ENCODE peak calls at places on chromosome 9, in ten cellular contexts. R, U, X, C, Y, Q, Z, V, F and M are unnamed samples.

GRCh38 chr9:95481000-95481399 is 35.8 kb downstream of the PTCH1 start:
- DNase-seq in R (no peak), U (no peak), X (no peak), C (no peak), Y (no peak), Q (no peak), Z (no peak), V (no peak), F (no peak), M (no peak)

GRCh38 chr9:114720296-114720695 is 38.3 kb upstream of the TEX48 start:
- DNase-seq in R (no peak), U (peak), X (peak), C (no peak), Y (peak), Q (no peak), Z (no peak), V (no peak), F (no peak), M (peak)

GRCh38 chr9:113599647-113600476 is 136.3 kb downstream of the RGS3 start:
- DNase-seq in R (peak), U (no peak), X (peak), C (no peak), Y (no peak), Q (peak), Z (no peak), V (peak), F (no peak), M (peak)

GRCh38 chr9:94593459-94594345 is at the start of gene FBP2:
- DNase-seq in R (no peak), U (no peak), X (no peak), C (no peak), Y (no peak), Q (no peak), Z (no peak), V (peak), F (no peak), M (no peak)

GRCh38 chr9:116450378-116451139 is 236.5 kb upstream of the TRIM32 start:
- DNase-seq in R (peak), U (peak), X (peak), C (no peak), Y (no peak), Q (no peak), Z (no peak), V (peak), F (no peak), M (peak)

GRCh38 chr9:32394381-32395049 is 10.1 kb downstream of the ACO1 start:
- DNase-seq in R (no peak), U (no peak), X (peak), C (no peak), Y (peak), Q (no peak), Z (no peak), V (no peak), F (no peak), M (peak)

GRCh38 chr9:110942522-110942921 is 95.7 kb downstream of the LPAR1 start:
- DNase-seq in R (peak), U (peak), X (peak), C (no peak), Y (no peak), Q (no peak), Z (no peak), V (peak), F (no peak), M (no peak)

GRCh38 chr9:101398335-101398929 is at the start of the genes MRPL50 and ZNF189:
- DNase-seq in R (peak), U (peak), X (peak), C (peak), Y (peak), Q (peak), Z (peak), V (peak), F (peak), M (peak)

GRCh38 chr9:36461341-36461740 is 61.3 kb upstream of the RNF38 start:
- DNase-seq in R (no peak), U (peak), X (peak), C (no peak), Y (no peak), Q (no peak), Z (no peak), V (peak), F (no peak), M (no peak)

GRCh38 chr9:99368341-99369326 is 146.6 kb downstream of the SEC61B start:
- DNase-seq in R (peak), U (peak), X (peak), C (no peak), Y (peak), Q (no peak), Z (no peak), V (peak), F (no peak), M (peak)

GRCh38 chr9:92984976-92985375 is 37.7 kb downstream of the FGD3 start:
- DNase-seq in R (no peak), U (no peak), X (no peak), C (no peak), Y (no peak), Q (no peak), Z (no peak), V (no peak), F (no peak), M (no peak)

GRCh38 chr9:4333231-4333740 is 33.4 kb upstream of the GLIS3 start:
- DNase-seq in R (no peak), U (peak), X (no peak), C (no peak), Y (no peak), Q (no peak), Z (no peak), V (peak), F (no peak), M (peak)

GRCh38 chr9:132012704-132013345 is 66.8 kb downstream of the MED27 start:
- DNase-seq in R (no peak), U (no peak), X (no peak), C (no peak), Y (no peak), Q (no peak), Z (no peak), V (no peak), F (no peak), M (no peak)

GRCh38 chr9:89603629-89604462 is 966 bp upstream of the GADD45G start:
- DNase-seq in R (no peak), U (peak), X (peak), C (peak), Y (peak), Q (peak), Z (peak), V (peak), F (peak), M (no peak)

GRCh38 chr9:130680836-130681768 is 12.5 kb upstream of the EXOSC2 start:
- DNase-seq in R (peak), U (peak), X (peak), C (no peak), Y (peak), Q (peak), Z (peak), V (peak), F (no peak), M (peak)

GRCh38 chr9:35905912-35906679 is at the start of gene HRCT1:
- DNase-seq in R (peak), U (peak), X (peak), C (peak), Y (peak), Q (peak), Z (peak), V (peak), F (peak), M (peak)

GRCh38 chr9:136728080-136728547 is 14.6 kb downstream of the LCN10 start:
- DNase-seq in R (peak), U (peak), X (peak), C (peak), Y (peak), Q (peak), Z (peak), V (peak), F (peak), M (peak)

GRCh38 chr9:112757300-112757883 is 6.8 kb downstream of the SNX30 start:
- DNase-seq in R (no peak), U (peak), X (peak), C (no peak), Y (no peak), Q (no peak), Z (no peak), V (peak), F (no peak), M (no peak)

GRCh38 chr9:137761793-137762192 is 115.8 kb upstream of the CACNA1B start:
- DNase-seq in R (no peak), U (no peak), X (no peak), C (no peak), Y (no peak), Q (peak), Z (no peak), V (no peak), F (no peak), M (no peak)

GRCh38 chr9:6426117-6426516 is 13.1 kb downstream of the UHRF2 start:
- DNase-seq in R (no peak), U (peak), X (peak), C (no peak), Y (no peak), Q (no peak), Z (no peak), V (no peak), F (no peak), M (peak)

GRCh38 chr9:32873546-32873945 is 90.2 kb downstream of the TMEM215 start:
- DNase-seq in R (no peak), U (no peak), X (no peak), C (no peak), Y (no peak), Q (no peak), Z (no peak), V (no peak), F (no peak), M (peak)

GRCh38 chr9:77959803-77960202 is 71.8 kb downstream of the GNAQ start:
- DNase-seq in R (no peak), U (no peak), X (no peak), C (no peak), Y (no peak), Q (no peak), Z (no peak), V (no peak), F (no peak), M (no peak)

GRCh38 chr9:69171049-69171448 is 3.0 kb upstream of the TJP2 start:
- DNase-seq in R (no peak), U (peak), X (peak), C (no peak), Y (peak), Q (no peak), Z (no peak), V (peak), F (peak), M (peak)

GRCh38 chr9:130633336-130634190 is 30.8 kb upstream of the PRDM12 start:
- DNase-seq in R (no peak), U (no peak), X (no peak), C (no peak), Y (no peak), Q (peak), Z (peak), V (no peak), F (no peak), M (no peak)

GRCh38 chr9:35115680-35116538 is at the start of gene ATOSB:
- DNase-seq in R (peak), U (peak), X (peak), C (peak), Y (peak), Q (peak), Z (peak), V (peak), F (peak), M (peak)

GRCh38 chr9:114804504-114804903 is 1.3 kb downstream of the TNFSF15 start:
- DNase-seq in R (peak), U (peak), X (peak), C (no peak), Y (peak), Q (no peak), Z (peak), V (peak), F (peak), M (peak)

GRCh38 chr9:4362281-4362680 is 62.4 kb upstream of the GLIS3 start:
- DNase-seq in R (no peak), U (no peak), X (no peak), C (no peak), Y (no peak), Q (no peak), Z (no peak), V (no peak), F (no peak), M (peak)

GRCh38 chr9:95008151-95008771 is 281.8 kb downstream of the AOPEP start:
- DNase-seq in R (no peak), U (peak), X (no peak), C (no peak), Y (peak), Q (no peak), Z (no peak), V (no peak), F (no peak), M (no peak)

GRCh38 chr9:69513291-69513690 is 158.9 kb downstream of the APBA1 start:
- DNase-seq in R (no peak), U (no peak), X (no peak), C (no peak), Y (no peak), Q (peak), Z (no peak), V (no peak), F (no peak), M (no peak)

GRCh38 chr9:124212381-124213050 is 45.2 kb upstream of the NEK6 start:
- DNase-seq in R (peak), U (peak), X (peak), C (no peak), Y (peak), Q (peak), Z (no peak), V (peak), F (no peak), M (peak)
- TF ChIP-seq CTCF in R (peak), U (no peak), X (no peak), C (no peak), Y (no peak), Q (no peak), Z (no peak), V (no peak), F (no peak), M (no peak)

DNA sequence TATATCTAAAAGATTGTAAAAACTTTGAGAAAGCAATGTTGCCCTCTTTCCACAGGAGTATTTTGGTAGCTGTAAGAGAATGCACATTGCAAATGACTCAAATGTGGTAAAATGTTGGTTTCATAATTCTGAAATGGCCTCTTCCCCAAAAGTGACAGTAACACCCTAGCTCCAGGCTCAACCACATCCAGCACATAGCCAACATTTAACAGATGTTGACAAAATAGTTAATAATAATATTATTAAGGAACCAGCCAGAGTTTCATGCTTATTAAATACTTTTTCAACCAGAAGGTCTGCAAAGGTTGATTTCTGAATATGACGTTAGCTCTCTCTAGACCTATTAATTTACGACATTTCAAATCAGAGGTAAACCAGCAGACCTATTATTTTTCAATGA is 1.3 kb downstream of the ANXA1 start:
- DNase-seq in R (no peak), U (no peak), X (no peak), C (no peak), Y (no peak), Q (no peak), Z (no peak), V (no peak), F (no peak), M (peak)
- H3K4me3 ChIP-seq in R (peak), U (peak), X (peak), C (peak), Y (peak), Q (peak), Z (no peak), V (peak), F (no peak), M (peak)

DNA sequence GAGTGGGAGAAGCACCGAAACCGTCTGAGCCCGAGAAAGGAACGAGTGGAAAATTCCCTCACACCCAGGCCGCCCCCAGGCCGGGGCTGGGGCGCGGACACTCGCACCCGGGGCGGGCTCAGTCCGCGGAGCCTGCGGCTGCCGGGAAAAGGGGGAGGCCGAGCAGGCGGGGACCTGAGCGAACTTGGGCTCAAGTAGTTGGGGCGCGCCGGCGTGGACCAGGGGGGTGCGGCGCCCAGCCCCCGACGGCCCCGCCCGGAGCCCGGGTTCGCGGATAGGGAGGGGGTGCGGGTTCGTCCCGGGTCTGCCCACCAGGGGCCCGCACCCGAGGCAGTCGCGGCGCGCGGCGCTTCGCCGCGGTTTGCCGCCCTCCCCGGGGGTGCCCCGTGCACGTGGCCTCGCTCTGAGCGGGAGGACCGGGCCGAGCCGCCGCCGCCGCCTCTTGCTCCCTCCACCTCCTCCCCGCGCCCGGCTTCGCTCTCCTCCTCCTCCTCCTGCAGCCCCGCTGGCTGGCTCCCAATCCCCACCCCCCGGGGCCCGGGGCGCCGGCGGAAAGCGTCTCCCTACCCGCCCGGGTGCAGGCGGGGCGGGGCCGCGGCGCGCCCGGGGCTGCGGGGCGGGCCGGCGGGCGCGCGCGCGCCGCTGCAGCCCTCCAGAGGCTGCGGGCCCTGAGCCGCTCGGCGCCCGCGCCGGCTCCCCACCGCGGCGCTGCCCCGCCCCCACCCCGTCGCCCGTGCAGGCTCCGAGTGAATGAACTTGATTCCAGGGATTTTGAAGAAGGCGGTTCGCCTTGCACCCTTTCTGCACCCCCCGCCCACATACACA is 1.2 kb upstream of the NFIB start:
- DNase-seq in R (peak), U (peak), X (peak), C (peak), Y (peak), Q (peak), Z (peak), V (peak), F (peak), M (peak)
- TF ChIP-seq CTCF in R (no peak), U (no peak), X (no peak), C (no peak), Y (no peak), Q (no peak), Z (no peak), V (no peak), F (no peak), M (no peak)

DNA sequence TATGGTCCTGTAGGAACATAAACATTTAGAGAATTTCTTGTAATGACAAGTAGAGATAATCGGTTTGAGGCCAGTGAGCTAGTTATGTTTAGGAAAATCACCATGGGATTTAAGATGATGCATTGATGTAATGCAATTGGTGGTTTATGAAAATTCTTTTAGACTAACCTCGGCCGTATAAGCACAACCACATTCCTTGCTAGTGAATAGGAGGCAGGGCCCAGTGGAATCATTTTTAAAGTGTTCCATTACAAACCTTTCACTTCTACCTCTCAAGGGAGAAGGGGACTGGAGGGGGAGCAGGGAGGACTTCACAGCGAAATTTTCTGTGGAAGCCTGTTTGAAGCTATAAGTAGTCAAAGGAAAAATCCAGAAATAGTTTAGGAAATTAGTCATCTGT is 71.8 kb upstream of the NFIL3 start:
- DNase-seq in R (peak), U (peak), X (peak), C (no peak), Y (peak), Q (no peak), Z (no peak), V (peak), F (no peak), M (peak)
- H3K4me3 ChIP-seq in R (no peak), U (no peak), X (no peak), C (no peak), Y (no peak), Q (no peak), Z (no peak), V (no peak), F (no peak), M (no peak)

GRCh38 chr9:12988259-12988658 is 213.4 kb downstream of the LURAP1L start:
- DNase-seq in R (no peak), U (peak), X (no peak), C (no peak), Y (no peak), Q (no peak), Z (no peak), V (no peak), F (no peak), M (no peak)
- TF ChIP-seq CTCF in R (no peak), U (no peak), X (no peak), C (no peak), Y (no peak), Q (no peak), Z (no peak), V (no peak), F (no peak), M (no peak)

GRCh38 chr9:83708515-83709158 is 879 bp upstream of the UBQLN1 start:
- DNase-seq in R (peak), U (peak), X (peak), C (peak), Y (peak), Q (peak), Z (peak), V (peak), F (peak), M (peak)

GRCh38 chr9:83715794-83716193 is 8.0 kb upstream of the UBQLN1 start:
- DNase-seq in R (no peak), U (no peak), X (no peak), C (no peak), Y (no peak), Q (no peak), Z (no peak), V (no peak), F (no peak), M (no peak)

GRCh38 chr9:83715221-83715620 is 7.5 kb upstream of the UBQLN1 start:
- DNase-seq in R (no peak), U (peak), X (peak), C (no peak), Y (no peak), Q (no peak), Z (no peak), V (no peak), F (no peak), M (no peak)

GRCh38 chr9:83714316-83714715 is 6.6 kb upstream of the UBQLN1 start:
- DNase-seq in R (no peak), U (peak), X (no peak), C (no peak), Y (no peak), Q (no peak), Z (no peak), V (peak), F (no peak), M (no peak)
- H3K4me3 ChIP-seq in R (no peak), U (no peak), X (no peak), C (no peak), Y (no peak), Q (no peak), Z (no peak), V (no peak), F (no peak), M (no peak)

GRCh38 chr9:133604856-133605255 is 4.3 kb downstream of the FAM163B start:
- DNase-seq in R (no peak), U (no peak), X (no peak), C (no peak), Y (no peak), Q (no peak), Z (no peak), V (no peak), F (no peak), M (no peak)
- TF ChIP-seq CTCF in R (no peak), U (no peak), X (no peak), C (no peak), Y (no peak), Q (no peak), Z (no peak), V (no peak), F (no peak), M (no peak)

GRCh38 chr9:127545196-127546124 is 66.6 kb upstream of the STXBP1 start:
- DNase-seq in R (no peak), U (peak), X (peak), C (no peak), Y (peak), Q (no peak), Z (peak), V (peak), F (no peak), M (peak)

GRCh38 chr9:127541865-127542264 is 70.2 kb upstream of the STXBP1 start:
- DNase-seq in R (no peak), U (no peak), X (no peak), C (peak), Y (no peak), Q (no peak), Z (no peak), V (peak), F (no peak), M (peak)

GRCh38 chr9:127543221-127543620 is 68.9 kb upstream of the STXBP1 start:
- DNase-seq in R (no peak), U (no peak), X (no peak), C (no peak), Y (no peak), Q (no peak), Z (no peak), V (no peak), F (no peak), M (no peak)

GRCh38 chr9:127546125-127546832 is 65.8 kb upstream of the STXBP1 start:
- DNase-seq in R (no peak), U (no peak), X (no peak), C (no peak), Y (no peak), Q (no peak), Z (no peak), V (no peak), F (no peak), M (no peak)

GRCh38 chr9:127543973-127544533 is 68.0 kb upstream of the STXBP1 start:
- DNase-seq in R (no peak), U (no peak), X (no peak), C (no peak), Y (no peak), Q (no peak), Z (no peak), V (no peak), F (no peak), M (no peak)
- H3K4me3 ChIP-seq in R (no peak), U (no peak), X (no peak), C (no peak), Y (no peak), Q (no peak), Z (no peak), V (no peak), F (no peak), M (no peak)

GRCh38 chr9:82570226-82570625 is 492.7 kb downstream of the RASEF start:
- DNase-seq in R (no peak), U (no peak), X (peak), C (no peak), Y (peak), Q (no peak), Z (no peak), V (no peak), F (no peak), M (peak)
- TF ChIP-seq CTCF in R (peak), U (peak), X (peak), C (no peak), Y (peak), Q (no peak), Z (no peak), V (no peak), F (no peak), M (no peak)